ENCODE peak calls at places on chromosomes 3 and 15, in four cellular contexts. X is IMR-90, Y is H1, S is H9. G is an unnamed sample.

GRCh38 chr3:29240248-29240647 is 40.6 kb upstream of the RBMS3 start:
- DNase-seq in X (peak; percentile 66), Y (no peak), S (no peak), G (peak; percentile 70)

GRCh38 chr3:194671511-194671899 is 486 bp downstream of the LSG1 start:
- DNase-seq in X (peak; percentile 52), Y (no peak), S (no peak), G (peak; percentile 44)

GRCh38 chr15:38651328-38652038 is 86.9 kb upstream of the RASGRP1 start:
- DNase-seq in X (no peak), Y (no peak), S (no peak), G (peak; percentile 57)

GRCh38 chr3:106728315-106728821 is 648.9 kb upstream of the CCDC54 start:
- DNase-seq in X (peak; percentile 98), Y (no peak), S (no peak), G (no peak)

GRCh38 chr3:36674816-36675215 is 89.5 kb downstream of the DCLK3 start:
- DNase-seq in X (no peak), Y (no peak), S (no peak), G (no peak)

GRCh38 chr3:138479355-138479964 is 45.0 kb downstream of the ESYT3 start:
- DNase-seq in X (peak; percentile 46), Y (no peak), S (peak; percentile 69), G (peak; percentile 81)

GRCh38 chr3:190089711-190090110 is 31.0 kb downstream of the P3H2 start:
- DNase-seq in X (no peak), Y (no peak), S (no peak), G (no peak)

GRCh38 chr15:73983211-73983727 is 8.8 kb downstream of the STOML1 start:
- DNase-seq in X (peak; percentile 77), Y (no peak), S (no peak), G (no peak)

GRCh38 chr3:98573231-98573728 is 20.1 kb downstream of the CPOX start:
- DNase-seq in X (peak; percentile 33), Y (no peak), S (no peak), G (peak; percentile 41)

GRCh38 chr3:123745184-123745855 is 138.8 kb downstream of the MYLK start:
- DNase-seq in X (no peak), Y (no peak), S (no peak), G (peak; percentile 51)

GRCh38 chr3:10637342-10637741 is 132.0 kb upstream of the ATP2B2 start:
- DNase-seq in X (no peak), Y (no peak), S (no peak), G (no peak)

GRCh38 chr15:57878573-57878972 is 172.1 kb downstream of the POLR2M start:
- DNase-seq in X (no peak), Y (no peak), S (no peak), G (no peak)

GRCh38 chr3:13706451-13706850 is 157.5 kb downstream of the FBLN2 start:
- DNase-seq in X (no peak), Y (peak; percentile 8), S (no peak), G (no peak)

GRCh38 chr15:32870240-32871033 is 152.6 kb downstream of the GREM1 start:
- DNase-seq in X (peak; percentile 100), Y (no peak), S (no peak), G (no peak)

GRCh38 chr15:92683511-92683834 is 27.9 kb upstream of the FAM174B start:
- DNase-seq in X (no peak), Y (peak; percentile 59), S (peak; percentile 88), G (peak; percentile 89)

GRCh38 chr3:46717447-46718231 is at the start of gene PRSS50:
- DNase-seq in X (no peak), Y (peak; percentile 96), S (peak; percentile 80), G (peak; percentile 72)

GRCh38 chr3:41274944-41275668 is 75.8 kb downstream of the CTNNB1 start:
- DNase-seq in X (peak; percentile 76), Y (no peak), S (no peak), G (no peak)

GRCh38 chr15:74906193-74906449 is 530 bp downstream of the FAM219B start:
- DNase-seq in X (no peak), Y (peak; percentile 63), S (peak; percentile 40), G (no peak)

GRCh38 chr3:109532257-109533216 is 195.2 kb upstream of the DPPA4 start:
- DNase-seq in X (peak; percentile 83), Y (peak; percentile 71), S (peak; percentile 77), G (peak; percentile 88)

GRCh38 chr3:127940116-127940515 is 25.1 kb downstream of the KBTBD12 start:
- DNase-seq in X (no peak), Y (no peak), S (no peak), G (no peak)

GRCh38 chr3:52533623-52534280 is at the start of gene NT5DC2:
- DNase-seq in X (peak; percentile 56), Y (peak; percentile 85), S (peak; percentile 60), G (peak; percentile 76)

GRCh38 chr3:122681294-122682015 is 816 bp downstream of the PARP14 start:
- DNase-seq in X (no peak), Y (peak; percentile 56), S (peak; percentile 47), G (peak; percentile 7)

GRCh38 chr3:153601422-153601853 is 439.4 kb downstream of the RAP2B start:
- DNase-seq in X (no peak), Y (no peak), S (no peak), G (peak; percentile 46)

GRCh38 chr15:66288796-66289195 is 4.6 kb upstream of the DIS3L start:
- DNase-seq in X (peak; percentile 61), Y (no peak), S (no peak), G (no peak)

DNA sequence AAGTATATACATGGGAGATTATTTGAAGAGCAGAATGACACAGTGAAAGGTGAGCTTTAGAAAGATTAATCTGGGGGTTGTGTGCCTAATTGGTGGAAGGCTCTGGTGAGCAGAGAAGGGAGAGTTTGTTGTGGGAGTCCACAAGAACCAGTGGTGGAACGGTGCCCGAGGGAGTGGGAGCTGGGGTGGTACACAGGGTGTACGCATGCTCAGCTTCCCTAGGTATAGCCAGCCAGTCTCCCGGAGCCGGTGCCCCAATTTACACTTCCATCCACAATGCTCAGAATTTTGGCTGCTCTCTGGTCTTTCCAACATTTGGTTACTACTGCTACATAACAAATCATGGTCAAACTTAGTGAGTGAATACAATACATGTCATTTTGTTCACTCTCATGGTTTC is 92.5 kb downstream of the MITF start:
- DNase-seq in X (no peak), Y (no peak), S (no peak), G (no peak)
- H3K18ac ChIP-seq in X (no peak overlapping the region), Y (no peak overlapping the region), S (no peak overlapping the region), G (no peak overlapping the region)

DNA sequence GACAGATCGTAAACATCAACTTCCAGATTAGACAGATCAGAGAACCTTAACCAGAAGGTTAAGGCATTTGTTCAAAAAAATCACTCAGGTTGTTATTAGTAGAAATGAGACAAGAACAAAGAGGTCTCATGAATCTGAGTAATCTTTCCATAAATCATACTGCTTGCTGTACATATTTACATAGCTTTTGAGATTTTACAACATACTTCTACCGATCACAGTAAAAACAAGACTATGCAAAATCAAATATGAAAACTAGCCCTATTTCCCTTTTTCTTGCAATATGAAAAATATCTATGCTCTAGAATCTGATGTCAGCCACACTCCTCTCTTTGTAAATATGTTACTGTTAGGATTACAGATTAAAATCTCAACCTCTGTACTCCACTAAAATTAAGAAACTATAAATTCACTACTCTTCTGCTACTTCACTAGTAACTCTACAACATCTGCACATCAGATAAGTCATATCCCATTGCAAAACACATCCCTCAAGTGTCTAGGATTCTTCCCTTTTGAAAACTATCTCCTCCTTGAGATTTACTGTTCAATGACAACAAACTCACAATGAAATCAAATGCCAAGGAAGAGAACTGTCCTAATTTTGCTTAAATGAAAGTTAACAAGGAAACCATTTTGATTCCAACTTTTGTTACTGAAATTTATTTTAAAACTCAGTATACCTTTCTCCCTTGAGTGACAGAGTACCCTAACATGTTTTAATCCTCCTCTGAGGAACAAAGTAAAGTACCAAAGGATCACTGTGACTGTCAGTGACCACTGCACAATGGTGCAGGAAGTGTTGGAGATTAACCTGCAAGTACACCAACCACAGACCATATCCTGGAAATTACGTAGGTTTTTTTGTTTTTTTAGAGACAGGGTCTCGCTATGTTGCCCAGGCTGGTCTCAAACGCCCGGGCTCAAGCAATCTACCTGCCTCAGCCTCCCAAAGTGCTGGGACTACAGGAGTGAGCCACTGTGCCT is 12.8 kb downstream of the DCUN1D1 start:
- DNase-seq in X (no peak), Y (no peak), S (no peak), G (no peak)
- H4K5ac ChIP-seq in X (no peak overlapping the region), Y (no peak overlapping the region), S (no peak overlapping the region), G (no peak overlapping the region)

GRCh38 chr3:188283347-188283746 is 129.4 kb downstream of the LPP start:
- DNase-seq in X (peak; percentile 50), Y (no peak), S (no peak), G (no peak)
- H3K18ac ChIP-seq in X (no peak overlapping the region), Y (no peak overlapping the region), S (no peak overlapping the region), G (no peak overlapping the region)

GRCh38 chr3:43043793-43044192 is 62.1 kb downstream of the POMGNT2 start:
- DNase-seq in X (no peak), Y (no peak), S (no peak), G (no peak)
- H4K5ac ChIP-seq in X (no peak overlapping the region), Y (no peak overlapping the region), S (no peak overlapping the region), G (no peak overlapping the region)

GRCh38 chr3:172034786-172035685 is 4.3 kb upstream of the FNDC3B start:
- DNase-seq in X (peak; percentile 33), Y (peak; percentile 58), S (peak; percentile 77), G (peak; percentile 81)

GRCh38 chr3:172024679-172025078 is 14.7 kb upstream of the FNDC3B start:
- DNase-seq in X (no peak), Y (no peak), S (no peak), G (no peak)

GRCh38 chr3:172031957-172032356 is 7.4 kb upstream of the FNDC3B start:
- DNase-seq in X (no peak), Y (no peak), S (no peak), G (no peak)

GRCh38 chr3:172033392-172033791 is 6.0 kb upstream of the FNDC3B start:
- DNase-seq in X (no peak), Y (no peak), S (no peak), G (no peak)

GRCh38 chr3:172029425-172030128 is 9.8 kb upstream of the FNDC3B start:
- DNase-seq in X (no peak), Y (no peak), S (no peak), G (no peak)
- H3K18ac ChIP-seq in X (no peak overlapping the region), Y (no peak overlapping the region), S (no peak overlapping the region), G (no peak overlapping the region)

DNA sequence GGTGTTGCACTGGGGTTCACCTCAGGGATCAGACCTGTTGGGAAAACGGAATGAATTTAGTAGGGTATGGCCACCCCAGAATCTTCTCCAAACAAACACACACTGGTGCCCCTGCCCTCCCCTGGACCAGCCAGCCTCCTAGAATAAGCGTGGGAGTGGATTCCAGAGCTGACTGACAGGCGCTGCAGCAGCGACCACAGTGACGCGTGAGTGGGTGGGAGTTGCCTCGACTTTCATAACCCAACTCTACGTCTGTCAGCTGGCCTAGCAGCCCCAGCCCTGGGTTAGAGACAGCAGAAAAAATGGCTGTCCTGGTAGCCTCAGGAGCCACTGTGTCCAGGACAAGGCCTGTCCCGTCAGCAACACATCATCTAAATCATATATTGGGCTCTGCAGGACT is 9.9 kb downstream of the PLA2G4B start:
- DNase-seq in X (peak; percentile 65), Y (no peak), S (no peak), G (no peak)
- H4K5ac ChIP-seq in X (no peak overlapping the region), Y (no peak overlapping the region), S (no peak overlapping the region), G (no peak overlapping the region)

G was measured in mesendoderm.